ENCODE peak calls at places on chromosome 3, in four cellular contexts. D is IMR-90, V is K562, O is endothelial cell of umbilical vein. C is an unnamed sample. For H3K9me1, the result is how much of the 10 kb centered on the place peaks cover.

GRCh38 chr3:40768536-40768935 is 243.8 kb downstream of the ZNF621 start:
- DNase-seq in D (no peak), O (no peak), V (no peak), C (no peak)

GRCh38 chr3:136390574-136390973 is 140.4 kb downstream of the PCCB start:
- DNase-seq in V (no peak), O (peak), D (no peak), C (no peak)

GRCh38 chr3:16511561-16512434 is 1.7 kb downstream of the RFTN1 start:
- DNase-seq in O (peak), D (peak), V (no peak), C (no peak)

GRCh38 chr3:78506581-78507195 is 1261.1 kb downstream of the ROBO1 start:
- DNase-seq in D (no peak), V (no peak), O (no peak), C (no peak)

GRCh38 chr3:196599734-196600128 is 31.3 kb downstream of the FBXO45 start:
- DNase-seq in O (no peak), D (peak), V (peak), C (no peak)

GRCh38 chr3:196067439-196067838 is 14.5 kb downstream of the TFRC start:
- DNase-seq in O (no peak), V (no peak), D (no peak), C (no peak)

GRCh38 chr3:179750720-179751328 is 98.0 kb downstream of the USP13 start:
- DNase-seq in D (peak), O (peak), V (peak), C (no peak)

GRCh38 chr3:107959767-107960166 is 131.1 kb downstream of the CD47 start:
- DNase-seq in D (peak), V (no peak), O (peak), C (no peak)

GRCh38 chr3:169596126-169596525 is 67.4 kb downstream of the MECOM start:
- DNase-seq in O (no peak), D (no peak), V (no peak), C (no peak)

GRCh38 chr3:124438813-124439212 is 291.4 kb upstream of the UMPS start:
- DNase-seq in V (peak), D (no peak), O (no peak), C (no peak)

GRCh38 chr3:58999779-59000170 is 50.0 kb downstream of the CFAP20DC start:
- DNase-seq in O (no peak), D (peak), V (no peak), C (no peak)

GRCh38 chr3:191076903-191077552 is 122.0 kb upstream of the OSTN start:
- DNase-seq in D (peak), V (no peak), O (no peak), C (no peak)

GRCh38 chr3:51683566-51683965 is 12.5 kb downstream of the TEX264 start:
- DNase-seq in D (no peak), V (no peak), O (peak), C (no peak)

GRCh38 chr3:19632099-19633074 is 301.6 kb downstream of the EFHB start:
- DNase-seq in V (no peak), O (no peak), D (no peak), C (no peak)

GRCh38 chr3:109803274-109803673 is 465.9 kb upstream of the DPPA4 start:
- DNase-seq in V (no peak), D (no peak), O (no peak), C (no peak)

GRCh38 chr3:56753206-56753605 is 48.5 kb downstream of the ARHGEF3 start:
- DNase-seq in V (no peak), O (no peak), D (peak), C (no peak)

GRCh38 chr3:142641504-142641903 is 45.3 kb downstream of the PLS1 start:
- DNase-seq in O (no peak), V (no peak), D (no peak), C (no peak)
- H3K9me1 ChIP-seq in O (under half), V (under half), D (under half), C (under half)

DNA sequence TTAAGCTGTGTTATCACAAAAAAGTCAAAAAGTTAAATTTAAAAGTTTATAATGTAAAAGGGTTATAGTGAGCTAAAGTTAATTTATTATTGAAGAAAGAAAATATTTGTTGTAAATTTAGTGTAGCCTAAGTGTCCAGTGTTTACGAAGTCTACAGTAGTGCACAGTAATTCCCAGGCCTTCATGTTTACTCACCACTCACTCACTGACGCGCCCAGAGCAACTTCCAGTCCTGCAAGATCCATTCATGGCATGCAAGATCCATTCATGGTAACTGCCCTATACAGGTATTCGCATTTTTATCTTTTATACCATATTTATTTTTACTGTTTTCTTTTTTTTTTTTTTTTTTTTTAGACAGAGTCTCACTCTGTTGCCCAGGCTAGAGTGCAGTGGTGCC is 69.5 kb downstream of the TPRA1 start:
- DNase-seq in O (no peak), V (no peak), D (no peak), C (no peak)
- H2AFZ ChIP-seq in O (no peak), V (no peak), D (no peak), C (no peak)

GRCh38 chr3:187889601-187890404 is 144.5 kb upstream of the BCL6 start:
- DNase-seq in D (no peak), V (peak), O (no peak), C (no peak)
- H3K4me2 ChIP-seq in D (no peak), V (peak), O (no peak), C (no peak)

GRCh38 chr3:150397220-150397619 is 10.9 kb upstream of the TSC22D2 start:
- DNase-seq in V (no peak), O (no peak), D (no peak), C (no peak)

GRCh38 chr3:150394606-150395005 is 13.5 kb upstream of the TSC22D2 start:
- DNase-seq in V (no peak), O (no peak), D (no peak), C (no peak)

GRCh38 chr3:150402217-150402616 is 5.9 kb upstream of the TSC22D2 start:
- DNase-seq in V (no peak), O (no peak), D (no peak), C (no peak)

GRCh38 chr3:150401285-150401684 is 6.8 kb upstream of the TSC22D2 start:
- DNase-seq in O (no peak), D (no peak), V (no peak), C (no peak)

DNA sequence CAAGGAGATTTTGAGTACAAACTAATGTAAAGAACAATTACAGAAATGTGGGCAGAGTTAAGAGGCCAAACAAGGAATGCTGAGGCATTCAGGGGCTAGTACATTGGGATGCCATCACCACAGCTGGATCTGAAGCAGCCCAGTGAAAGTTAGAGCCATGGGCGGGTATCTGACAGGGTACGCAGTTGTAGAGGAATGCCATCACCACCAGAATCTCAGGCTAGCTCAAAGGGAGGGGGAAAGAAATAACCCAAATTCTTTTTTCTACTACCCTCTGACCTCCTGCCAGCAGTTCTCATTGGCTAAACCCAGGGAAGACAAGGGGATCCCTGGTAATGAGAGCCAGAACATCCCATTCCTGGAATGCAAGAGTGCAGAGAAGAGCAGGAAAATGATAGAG is 9.0 kb upstream of the TSC22D2 start:
- DNase-seq in O (no peak), V (no peak), D (no peak), C (no peak)
- H3K9me1 ChIP-seq in O (under half), V (under half), D (under half), C (under half)

GRCh38 chr3:66572938-66573710 is 72.3 kb upstream of the LRIG1 start:
- DNase-seq in D (no peak), O (no peak), V (peak), C (no peak)

GRCh38 chr3:66577804-66578203 is 77.0 kb upstream of the LRIG1 start:
- DNase-seq in D (no peak), O (no peak), V (no peak), C (no peak)

GRCh38 chr3:66572090-66572632 is 71.3 kb upstream of the LRIG1 start:
- DNase-seq in V (no peak), D (no peak), O (no peak), C (no peak)

GRCh38 chr3:66574091-66574490 is 73.3 kb upstream of the LRIG1 start:
- DNase-seq in O (no peak), V (no peak), D (no peak), C (no peak)
- H2AFZ ChIP-seq in O (no peak), V (no peak), D (no peak), C (no peak)

GRCh38 chr3:112338727-112339056 is 5.7 kb downstream of the CD200 start:
- DNase-seq in V (no peak), D (no peak), O (no peak), C (no peak)

GRCh38 chr3:112334709-112335108 is 1.8 kb downstream of the CD200 start:
- DNase-seq in O (no peak), D (no peak), V (no peak), C (no peak)

GRCh38 chr3:112333002-112333385 is at the start of gene CD200:
- DNase-seq in D (peak), V (no peak), O (peak), C (no peak)

GRCh38 chr3:112338021-112338726 is 5.2 kb downstream of the CD200 start:
- DNase-seq in D (no peak), O (no peak), V (no peak), C (no peak)

DNA sequence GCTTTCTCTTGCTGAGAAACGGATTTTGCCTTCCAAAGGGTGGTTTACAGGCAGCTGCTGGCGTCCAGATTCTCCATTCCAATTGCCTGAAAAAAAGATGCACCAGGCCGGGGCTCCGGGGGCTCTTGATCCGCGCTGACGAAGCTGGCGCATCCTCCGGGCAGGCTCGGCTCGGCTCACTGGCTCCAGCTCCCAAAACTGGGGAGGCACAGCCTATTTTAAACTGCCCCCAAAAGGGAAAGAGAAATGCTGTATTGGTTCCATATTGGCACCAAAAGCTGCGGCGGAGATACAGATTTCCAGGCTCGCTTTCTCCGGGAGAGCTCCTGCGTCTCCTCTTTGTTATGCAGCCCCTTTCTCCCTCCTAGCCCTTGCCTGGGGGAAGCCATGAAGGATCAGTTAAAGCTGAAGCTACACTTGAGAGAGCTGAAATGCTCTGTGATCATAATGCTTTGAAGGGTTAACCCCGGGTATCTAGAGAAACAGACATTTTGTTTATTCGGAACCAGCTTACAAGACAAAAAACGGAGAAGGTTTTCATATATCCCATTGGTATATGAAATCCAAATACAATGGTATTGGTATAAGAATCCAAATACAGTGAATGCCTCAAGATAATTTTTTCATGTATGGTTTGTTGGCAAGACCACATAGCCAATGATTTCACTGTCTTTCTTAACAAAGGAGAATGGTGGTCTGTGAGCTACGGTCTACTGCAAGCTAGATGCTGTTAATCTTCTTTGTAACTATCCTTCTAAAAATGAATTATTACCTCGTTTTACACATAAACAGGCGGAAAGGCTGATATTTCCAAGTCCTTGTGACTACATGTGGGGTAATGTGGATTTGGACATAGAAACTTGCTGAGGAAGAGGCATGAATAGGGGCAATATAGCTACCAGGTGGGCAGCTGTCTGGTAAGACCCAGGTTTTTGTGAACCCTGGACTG is 704 bp downstream of the CD200 start:
- DNase-seq in O (peak), V (no peak), D (no peak), C (no peak)
- H3K4me2 ChIP-seq in O (peak), V (no peak), D (peak), C (peak)

GRCh38 chr3:139642981-139643380 is 34.8 kb downstream of the NMNAT3 start:
- DNase-seq in D (no peak), V (no peak), O (no peak), C (no peak)

DNA sequence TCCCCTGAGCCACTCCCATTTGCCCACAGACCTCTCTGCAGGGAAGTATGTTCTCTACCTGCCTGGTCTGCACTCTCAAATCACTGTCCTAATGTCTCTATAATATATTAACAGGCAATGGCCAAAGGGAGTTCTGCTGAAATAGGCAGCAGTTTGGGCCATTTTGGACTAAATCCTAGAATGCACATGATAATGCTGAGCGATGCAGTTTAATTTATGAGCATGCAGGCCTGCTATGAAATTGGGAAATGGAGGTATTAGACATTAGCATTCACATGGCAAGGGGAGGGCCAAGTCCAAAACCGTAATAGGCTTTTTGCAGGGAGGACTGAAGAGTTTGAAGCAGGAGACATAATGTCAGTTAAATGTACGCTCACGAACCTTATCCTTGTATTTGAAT is 31.3 kb downstream of the NMNAT3 start:
- DNase-seq in O (no peak), V (no peak), D (no peak), C (no peak)
- H3K9me1 ChIP-seq in O (under half), V (under half), D (under half), C (under half)

GRCh38 chr3:143220745-143221144 is 101.2 kb downstream of the CHST2 start:
- DNase-seq in O (no peak), D (no peak), V (no peak), C (no peak)

GRCh38 chr3:143221446-143221845 is 101.9 kb downstream of the CHST2 start:
- DNase-seq in V (no peak), O (no peak), D (no peak), C (no peak)

GRCh38 chr3:143218176-143218575 is 98.6 kb downstream of the CHST2 start:
- DNase-seq in V (no peak), O (no peak), D (no peak), C (no peak)

GRCh38 chr3:143216709-143217182 is 97.2 kb downstream of the CHST2 start:
- DNase-seq in V (no peak), D (no peak), O (no peak), C (no peak)

GRCh38 chr3:143217283-143217682 is 97.7 kb downstream of the CHST2 start:
- DNase-seq in D (no peak), O (no peak), V (no peak), C (no peak)
- H2AFZ ChIP-seq in D (no peak), O (no peak), V (peak), C (no peak)